ENCODE peak calls at places on chromosomes 5 and 9, in ten cellular contexts. One of them, this sample, is unnamed.

GRCh38 chr9:111598730-111599091 is 736 bp downstream of the PTGR1 start:
- DNase-seq in AG10803: peak
- DNase-seq in NB4: peak
- DNase-seq in CD8-positive, alpha-beta T cell: no peak
- DNase-seq in CD4-positive, alpha-beta T cell: peak
- DNase-seq in OCI-LY7: no peak
- DNase-seq in HCT116: no peak
- DNase-seq in fibroblast of the aortic adventitia: peak
- DNase-seq in cardiac muscle cell: peak
- DNase-seq in ovary: peak
- DNase-seq in this sample: peak

GRCh38 chr5:150658699-150659265 is 2.3 kb upstream of the MYOZ3 start:
- DNase-seq in NB4: no peak
- DNase-seq in AG10803: no peak
- DNase-seq in CD8-positive, alpha-beta T cell: no peak
- DNase-seq in OCI-LY7: no peak
- DNase-seq in cardiac muscle cell: peak
- DNase-seq in fibroblast of the aortic adventitia: no peak
- DNase-seq in ovary: peak
- DNase-seq in HCT116: no peak
- DNase-seq in CD4-positive, alpha-beta T cell: no peak
- DNase-seq in this sample: no peak

GRCh38 chr5:77379558-77380061 is 112.5 kb downstream of the WDR41 start:
- DNase-seq in NB4: peak
- DNase-seq in cardiac muscle cell: no peak
- DNase-seq in HCT116: no peak
- DNase-seq in ovary: no peak
- DNase-seq in AG10803: no peak
- DNase-seq in CD4-positive, alpha-beta T cell: no peak
- DNase-seq in CD8-positive, alpha-beta T cell: peak
- DNase-seq in fibroblast of the aortic adventitia: no peak
- DNase-seq in OCI-LY7: peak
- DNase-seq in this sample: no peak

GRCh38 chr9:115437418-115437817 is 319.5 kb upstream of the TNC start:
- DNase-seq in cardiac muscle cell: no peak
- DNase-seq in ovary: no peak
- DNase-seq in NB4: no peak
- DNase-seq in AG10803: no peak
- DNase-seq in OCI-LY7: no peak
- DNase-seq in HCT116: no peak
- DNase-seq in CD4-positive, alpha-beta T cell: no peak
- DNase-seq in CD8-positive, alpha-beta T cell: no peak
- DNase-seq in fibroblast of the aortic adventitia: no peak
- DNase-seq in this sample: no peak

GRCh38 chr9:26579047-26579446 is 313.6 kb downstream of the CAAP1 start:
- DNase-seq in CD4-positive, alpha-beta T cell: no peak
- DNase-seq in ovary: no peak
- DNase-seq in CD8-positive, alpha-beta T cell: no peak
- DNase-seq in cardiac muscle cell: peak
- DNase-seq in NB4: no peak
- DNase-seq in HCT116: no peak
- DNase-seq in OCI-LY7: no peak
- DNase-seq in AG10803: no peak
- DNase-seq in fibroblast of the aortic adventitia: no peak
- DNase-seq in this sample: no peak

GRCh38 chr9:107685399-107685798 is 195.8 kb upstream of the KLF4 start:
- DNase-seq in OCI-LY7: no peak
- DNase-seq in ovary: no peak
- DNase-seq in NB4: no peak
- DNase-seq in fibroblast of the aortic adventitia: no peak
- DNase-seq in CD4-positive, alpha-beta T cell: no peak
- DNase-seq in cardiac muscle cell: no peak
- DNase-seq in HCT116: no peak
- DNase-seq in AG10803: no peak
- DNase-seq in CD8-positive, alpha-beta T cell: no peak
- DNase-seq in this sample: no peak

GRCh38 chr9:130823435-130823834 is 11.6 kb upstream of the ABL1 start:
- DNase-seq in cardiac muscle cell: no peak
- DNase-seq in CD8-positive, alpha-beta T cell: no peak
- DNase-seq in ovary: no peak
- DNase-seq in NB4: no peak
- DNase-seq in HCT116: no peak
- DNase-seq in fibroblast of the aortic adventitia: no peak
- DNase-seq in OCI-LY7: no peak
- DNase-seq in AG10803: peak
- DNase-seq in CD4-positive, alpha-beta T cell: no peak
- DNase-seq in this sample: no peak

GRCh38 chr5:143262393-143263174 is 140.9 kb downstream of the NR3C1 start:
- DNase-seq in ovary: no peak
- DNase-seq in CD8-positive, alpha-beta T cell: no peak
- DNase-seq in CD4-positive, alpha-beta T cell: no peak
- DNase-seq in NB4: peak
- DNase-seq in AG10803: peak
- DNase-seq in HCT116: peak
- DNase-seq in cardiac muscle cell: no peak
- DNase-seq in fibroblast of the aortic adventitia: peak
- DNase-seq in OCI-LY7: no peak
- DNase-seq in this sample: no peak

GRCh38 chr5:68409259-68409658 is 193.7 kb downstream of the PIK3R1 start:
- DNase-seq in OCI-LY7: no peak
- DNase-seq in CD8-positive, alpha-beta T cell: no peak
- DNase-seq in HCT116: no peak
- DNase-seq in CD4-positive, alpha-beta T cell: no peak
- DNase-seq in fibroblast of the aortic adventitia: peak
- DNase-seq in ovary: no peak
- DNase-seq in NB4: no peak
- DNase-seq in cardiac muscle cell: no peak
- DNase-seq in AG10803: peak
- DNase-seq in this sample: no peak

GRCh38 chr9:137589441-137590122 is 730 bp downstream of the ZMYND19 start:
- DNase-seq in cardiac muscle cell: peak
- DNase-seq in HCT116: no peak
- DNase-seq in AG10803: no peak
- DNase-seq in CD8-positive, alpha-beta T cell: no peak
- DNase-seq in CD4-positive, alpha-beta T cell: no peak
- DNase-seq in fibroblast of the aortic adventitia: no peak
- DNase-seq in ovary: no peak
- DNase-seq in NB4: peak
- DNase-seq in OCI-LY7: peak
- DNase-seq in this sample: peak

GRCh38 chr5:22504411-22504810 is 348.7 kb downstream of the CDH12 start:
- DNase-seq in CD8-positive, alpha-beta T cell: no peak
- DNase-seq in CD4-positive, alpha-beta T cell: no peak
- DNase-seq in AG10803: no peak
- DNase-seq in HCT116: no peak
- DNase-seq in cardiac muscle cell: no peak
- DNase-seq in fibroblast of the aortic adventitia: no peak
- DNase-seq in NB4: no peak
- DNase-seq in ovary: no peak
- DNase-seq in OCI-LY7: no peak
- DNase-seq in this sample: no peak

GRCh38 chr9:130779153-130779855 is 55.8 kb upstream of the ABL1 start:
- DNase-seq in HCT116: no peak
- DNase-seq in OCI-LY7: no peak
- DNase-seq in cardiac muscle cell: no peak
- DNase-seq in CD8-positive, alpha-beta T cell: no peak
- DNase-seq in fibroblast of the aortic adventitia: peak
- DNase-seq in AG10803: peak
- DNase-seq in ovary: no peak
- DNase-seq in NB4: no peak
- DNase-seq in CD4-positive, alpha-beta T cell: no peak
- DNase-seq in this sample: no peak

GRCh38 chr5:36078430-36078829 is 11.7 kb upstream of the UGT3A2 start:
- DNase-seq in fibroblast of the aortic adventitia: no peak
- DNase-seq in CD8-positive, alpha-beta T cell: no peak
- DNase-seq in HCT116: no peak
- DNase-seq in ovary: no peak
- DNase-seq in NB4: no peak
- DNase-seq in OCI-LY7: no peak
- DNase-seq in AG10803: no peak
- DNase-seq in CD4-positive, alpha-beta T cell: no peak
- DNase-seq in cardiac muscle cell: no peak
- DNase-seq in this sample: no peak

GRCh38 chr5:36073595-36074216 is 7.0 kb upstream of the UGT3A2 start:
- DNase-seq in fibroblast of the aortic adventitia: peak
- DNase-seq in HCT116: peak
- DNase-seq in ovary: no peak
- DNase-seq in NB4: peak
- DNase-seq in OCI-LY7: peak
- DNase-seq in AG10803: no peak
- DNase-seq in cardiac muscle cell: peak
- DNase-seq in CD4-positive, alpha-beta T cell: no peak
- DNase-seq in CD8-positive, alpha-beta T cell: no peak
- DNase-seq in this sample: no peak

DNA sequence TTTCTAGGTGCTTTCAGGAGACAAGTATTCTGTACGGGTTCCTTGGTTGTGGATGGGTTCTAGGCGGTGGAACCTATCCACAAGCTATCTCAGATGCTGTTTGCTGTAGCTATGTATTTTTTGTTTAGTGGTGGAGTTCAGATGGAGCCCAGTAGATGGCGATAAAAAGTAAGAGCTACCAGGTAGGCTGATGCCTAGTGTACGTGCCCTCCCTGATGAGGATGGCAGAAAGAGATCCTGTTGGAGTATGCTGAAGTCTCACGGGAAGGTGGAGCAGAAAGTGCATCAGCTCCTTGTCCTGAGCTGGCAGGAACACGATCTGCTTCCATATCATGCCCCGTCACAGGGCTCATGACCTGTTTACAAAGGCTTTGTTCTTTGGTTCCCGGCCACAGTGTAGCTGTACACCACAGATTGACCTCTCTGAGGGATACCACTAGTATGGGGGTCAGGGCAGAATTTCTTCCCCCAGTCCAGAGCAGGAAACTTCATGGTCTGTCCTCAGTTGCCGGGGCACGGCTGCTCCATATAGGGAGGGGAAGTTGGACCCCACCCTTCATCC is 12.6 kb upstream of the UGT3A2 start:
- DNase-seq in CD4-positive, alpha-beta T cell: peak
- DNase-seq in NB4: peak
- DNase-seq in OCI-LY7: peak
- DNase-seq in HCT116: peak
- DNase-seq in AG10803: peak
- DNase-seq in cardiac muscle cell: peak
- DNase-seq in CD8-positive, alpha-beta T cell: no peak
- DNase-seq in fibroblast of the aortic adventitia: peak
- DNase-seq in ovary: no peak
- DNase-seq in this sample: no peak
- TF ChIP-seq CTCF in CD4-positive, alpha-beta T cell: peak
- TF ChIP-seq CTCF in NB4: peak
- TF ChIP-seq CTCF in OCI-LY7: peak
- TF ChIP-seq CTCF in HCT116: peak
- TF ChIP-seq CTCF in AG10803: peak
- TF ChIP-seq CTCF in cardiac muscle cell: peak
- TF ChIP-seq CTCF in CD8-positive, alpha-beta T cell: peak
- TF ChIP-seq CTCF in fibroblast of the aortic adventitia: peak
- TF ChIP-seq CTCF in ovary: no peak
- TF ChIP-seq CTCF in this sample: no peak

GRCh38 chr9:72333758-72334157 is 31.2 kb downstream of the ZFAND5 start:
- DNase-seq in CD8-positive, alpha-beta T cell: no peak
- DNase-seq in NB4: no peak
- DNase-seq in cardiac muscle cell: no peak
- DNase-seq in fibroblast of the aortic adventitia: no peak
- DNase-seq in CD4-positive, alpha-beta T cell: no peak
- DNase-seq in AG10803: no peak
- DNase-seq in OCI-LY7: peak
- DNase-seq in ovary: no peak
- DNase-seq in HCT116: no peak
- DNase-seq in this sample: no peak
- TF ChIP-seq CTCF in CD8-positive, alpha-beta T cell: no peak
- TF ChIP-seq CTCF in NB4: no peak
- TF ChIP-seq CTCF in cardiac muscle cell: no peak
- TF ChIP-seq CTCF in fibroblast of the aortic adventitia: no peak
- TF ChIP-seq CTCF in CD4-positive, alpha-beta T cell: no peak
- TF ChIP-seq CTCF in AG10803: no peak
- TF ChIP-seq CTCF in OCI-LY7: peak
- TF ChIP-seq CTCF in ovary: no peak
- TF ChIP-seq CTCF in HCT116: peak
- TF ChIP-seq CTCF in this sample: no peak

DNA sequence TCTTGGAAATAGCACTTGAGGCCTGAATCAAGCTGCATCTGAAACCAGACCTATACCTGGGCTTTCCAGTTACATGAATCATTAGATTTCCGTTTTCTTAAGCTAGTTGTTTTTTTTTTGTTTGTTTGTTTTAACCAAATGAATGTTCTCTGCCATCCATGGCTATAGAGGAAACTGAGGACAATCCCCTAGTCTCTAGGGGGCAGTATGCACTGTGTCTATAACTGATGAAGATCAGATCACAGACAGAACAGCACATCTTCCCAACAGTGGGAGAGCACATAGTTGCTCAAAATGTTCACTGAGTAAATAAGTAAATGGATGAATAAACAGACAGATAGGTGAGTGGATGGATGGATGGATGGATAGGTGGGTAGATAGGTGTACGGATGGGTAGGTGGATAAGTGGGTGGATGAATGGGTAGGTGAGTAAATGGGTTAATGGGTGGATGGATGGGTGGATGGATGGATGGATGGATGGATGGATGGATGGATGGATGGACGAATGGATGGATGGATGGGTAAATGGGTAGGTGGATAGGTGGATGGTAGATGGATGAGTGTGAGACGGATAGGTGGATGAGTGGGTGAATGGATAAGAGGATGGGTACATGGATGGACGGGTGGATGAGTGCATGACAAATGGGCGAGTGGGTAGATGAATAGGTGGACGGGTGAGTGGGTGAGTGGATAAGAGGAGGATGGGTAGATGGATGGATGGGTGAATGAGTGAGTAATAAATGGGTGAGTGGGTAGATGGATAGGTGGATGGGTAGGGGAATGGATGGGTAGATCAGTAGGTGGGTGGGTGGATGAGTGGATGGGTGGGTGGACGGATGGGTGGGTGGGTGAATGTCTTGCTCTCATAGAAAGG is 179.1 kb downstream of the FGF18 start:
- DNase-seq in NB4: peak
- DNase-seq in fibroblast of the aortic adventitia: no peak
- DNase-seq in HCT116: no peak
- DNase-seq in AG10803: no peak
- DNase-seq in CD4-positive, alpha-beta T cell: no peak
- DNase-seq in cardiac muscle cell: no peak
- DNase-seq in OCI-LY7: no peak
- DNase-seq in CD8-positive, alpha-beta T cell: no peak
- DNase-seq in ovary: no peak
- DNase-seq in this sample: no peak
- TF ChIP-seq CTCF in NB4: peak
- TF ChIP-seq CTCF in fibroblast of the aortic adventitia: no peak
- TF ChIP-seq CTCF in HCT116: no peak
- TF ChIP-seq CTCF in AG10803: no peak
- TF ChIP-seq CTCF in CD4-positive, alpha-beta T cell: no peak
- TF ChIP-seq CTCF in cardiac muscle cell: peak
- TF ChIP-seq CTCF in OCI-LY7: peak
- TF ChIP-seq CTCF in CD8-positive, alpha-beta T cell: no peak
- TF ChIP-seq CTCF in ovary: no peak
- TF ChIP-seq CTCF in this sample: no peak

GRCh38 chr5:35938518-35939227 is at the start of gene CAPSL:
- DNase-seq in fibroblast of the aortic adventitia: peak
- DNase-seq in HCT116: peak
- DNase-seq in cardiac muscle cell: peak
- DNase-seq in ovary: no peak
- DNase-seq in CD4-positive, alpha-beta T cell: no peak
- DNase-seq in NB4: peak
- DNase-seq in OCI-LY7: peak
- DNase-seq in CD8-positive, alpha-beta T cell: no peak
- DNase-seq in AG10803: peak
- DNase-seq in this sample: no peak

GRCh38 chr5:35939639-35940038 is 1.2 kb upstream of the CAPSL start:
- DNase-seq in fibroblast of the aortic adventitia: no peak
- DNase-seq in NB4: no peak
- DNase-seq in ovary: no peak
- DNase-seq in OCI-LY7: no peak
- DNase-seq in AG10803: no peak
- DNase-seq in HCT116: no peak
- DNase-seq in CD4-positive, alpha-beta T cell: no peak
- DNase-seq in CD8-positive, alpha-beta T cell: no peak
- DNase-seq in cardiac muscle cell: no peak
- DNase-seq in this sample: no peak
- TF ChIP-seq CTCF in fibroblast of the aortic adventitia: peak
- TF ChIP-seq CTCF in NB4: no peak
- TF ChIP-seq CTCF in ovary: no peak
- TF ChIP-seq CTCF in OCI-LY7: peak
- TF ChIP-seq CTCF in AG10803: peak
- TF ChIP-seq CTCF in HCT116: no peak
- TF ChIP-seq CTCF in CD4-positive, alpha-beta T cell: no peak
- TF ChIP-seq CTCF in CD8-positive, alpha-beta T cell: no peak
- TF ChIP-seq CTCF in cardiac muscle cell: peak
- TF ChIP-seq CTCF in this sample: no peak